ENCODE peak calls at places on chromosomes 1 and 21, in four cellular contexts. G is K562, O is GM12891, S is HL-60. V is an unnamed sample.

GRCh38 chr1:207676153-207676552 is 31.2 kb downstream of the CR1L start:
- DNase-seq in S (no peak), O (no peak), G (no peak), V (no peak)

GRCh38 chr1:221271696-221272095 is 392.5 kb downstream of the HLX start:
- DNase-seq in O (no peak), S (no peak), G (no peak), V (no peak)

GRCh38 chr1:174764186-174764585 is 235.6 kb upstream of the CACYBP start:
- DNase-seq in S (no peak), O (no peak), G (no peak), V (no peak)

GRCh38 chr1:67583462-67583950 is 101.5 kb upstream of the GADD45A start:
- DNase-seq in G (no peak), S (no peak), O (no peak), V (no peak)

GRCh38 chr1:156697481-156697880 is 7.9 kb downstream of the CRABP2 start:
- DNase-seq in G (no peak), O (no peak), S (no peak), V (no peak)

GRCh38 chr1:24318988-24319863 is at the start of gene GRHL3:
- DNase-seq in O (no peak), S (no peak), G (no peak), V (no peak)

GRCh38 chr1:204652556-204652955 is 33.0 kb downstream of the LRRN2 start:
- DNase-seq in O (no peak), S (no peak), G (no peak), V (no peak)

GRCh38 chr1:51517361-51518032 is 1.6 kb downstream of the EPS15 start:
- DNase-seq in S (no peak), O (no peak), G (peak; percentile 50), V (no peak)

GRCh38 chr21:43287974-43288755 is 119.4 kb downstream of the CRYAA start:
- DNase-seq in O (no peak), S (no peak), G (no peak), V (no peak)

GRCh38 chr1:36400514-36400824 is 2.8 kb upstream of the LSM10 start:
- DNase-seq in O (no peak), S (no peak), G (no peak), V (no peak)

GRCh38 chr1:167913895-167914502 is at the start of gene ADCY10:
- DNase-seq in O (no peak), G (no peak), S (no peak), V (no peak)

GRCh38 chr1:24673336-24673735 is 30.2 kb downstream of the SRRM1 start:
- DNase-seq in O (no peak), S (no peak), G (no peak), V (no peak)

GRCh38 chr1:15756143-15757015 is 2.2 kb upstream of the FBLIM1 start:
- DNase-seq in G (no peak), O (no peak), S (no peak), V (no peak)

GRCh38 chr1:31108861-31109260 is 43.3 kb upstream of the PUM1 start:
- DNase-seq in G (no peak), O (no peak), S (peak; percentile 53), V (no peak)

GRCh38 chr1:145711213-145711651 is 4.1 kb upstream of the PDZK1 start:
- DNase-seq in O (no peak), S (no peak), G (no peak), V (no peak)

GRCh38 chr1:183543619-183544204 is 46.5 kb downstream of the NCF2 start:
- DNase-seq in S (peak; percentile 6), O (no peak), G (peak; percentile 56), V (peak; percentile 19)

GRCh38 chr1:208437416-208437815 is 193.2 kb upstream of the PLXNA2 start:
- DNase-seq in O (no peak), G (no peak), S (no peak), V (no peak)

GRCh38 chr1:197423006-197423405 is 155.0 kb downstream of the CRB1 start:
- DNase-seq in O (no peak), G (no peak), S (no peak), V (no peak)

GRCh38 chr1:172719694-172720138 is 60.8 kb downstream of the FASLG start:
- DNase-seq in S (no peak), O (no peak), G (peak; percentile 61), V (no peak)

GRCh38 chr1:35203295-35203694 is 10.3 kb upstream of the SFPQ start:
- DNase-seq in G (no peak), S (no peak), O (no peak), V (no peak)

GRCh38 chr21:45543710-45544448 is 1.6 kb upstream of the SLC19A1 start:
- DNase-seq in S (no peak), O (no peak), G (no peak), V (no peak)

GRCh38 chr1:10677508-10678364 is 118.7 kb downstream of the CASZ1 start:
- DNase-seq in S (no peak), O (no peak), G (no peak), V (no peak)

GRCh38 chr1:81551942-81552341 is 248.8 kb upstream of the ADGRL2 start:
- DNase-seq in S (no peak), O (no peak), G (no peak), V (no peak)

GRCh38 chr1:81155131-81155530 is 645.6 kb upstream of the ADGRL2 start:
- DNase-seq in G (no peak), S (no peak), O (no peak), V (no peak)

GRCh38 chr21:29190920-29191319 is 60.5 kb downstream of the MAP3K7CL start:
- DNase-seq in S (no peak), G (no peak), O (no peak), V (no peak)

GRCh38 chr1:101136739-101137138 is 100.1 kb upstream of the S1PR1 start:
- DNase-seq in O (no peak), G (no peak), S (no peak), V (peak; percentile 68)

GRCh38 chr1:168734271-168734670 is 5.3 kb upstream of the DPT start:
- DNase-seq in S (no peak), O (no peak), G (no peak), V (no peak)

GRCh38 chr1:32242341-32242851 is 4.6 kb upstream of the FAM167B start:
- DNase-seq in G (peak; percentile 46), O (no peak), S (no peak), V (no peak)

GRCh38 chr1:36582066-36582755 is 99.5 kb upstream of the CSF3R start:
- DNase-seq in G (no peak), O (no peak), S (no peak), V (no peak)

GRCh38 chr1:153100241-153100640 is 5.9 kb upstream of the SPRR2E start:
- DNase-seq in O (no peak), S (no peak), G (no peak), V (no peak)

DNA sequence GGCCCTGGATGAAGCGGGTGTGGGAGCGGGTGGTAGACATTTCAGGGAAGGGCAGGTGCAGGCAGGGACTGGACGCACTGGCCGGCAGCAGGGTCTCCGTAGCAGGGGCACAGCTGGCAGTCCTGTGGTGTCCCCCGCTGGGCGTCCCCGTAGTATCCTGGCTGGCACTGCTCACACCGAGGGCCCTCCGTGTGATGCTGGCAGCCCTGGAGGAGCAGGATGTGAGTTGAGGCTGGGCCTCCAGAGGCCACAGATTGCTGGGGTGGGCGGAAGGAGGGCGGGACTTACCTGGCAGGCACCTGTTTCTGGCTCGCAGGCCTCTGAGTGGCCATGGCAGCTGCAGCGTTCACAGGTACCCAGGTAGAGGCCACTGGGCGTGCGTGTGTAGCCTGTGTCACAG is 62.3 kb downstream of the LDLRAD2 start:
- DNase-seq in O (no peak), G (no peak), S (no peak), V (no peak)
- TF ChIP-seq SPI1 in O (no peak), G (no peak), S (no peak), V (no peak)

GRCh38 chr1:58882322-58882951 is 98.6 kb upstream of the JUN start:
- DNase-seq in O (no peak), G (no peak), S (no peak), V (no peak)

GRCh38 chr1:58880592-58880991 is 96.7 kb upstream of the JUN start:
- DNase-seq in G (no peak), S (no peak), O (no peak), V (no peak)

GRCh38 chr1:58883037-58883887 is 99.4 kb upstream of the JUN start:
- DNase-seq in G (peak; percentile 89), S (peak; percentile 96), O (no peak), V (no peak)

GRCh38 chr1:58881471-58881994 is 97.7 kb upstream of the JUN start:
- DNase-seq in S (no peak), G (peak; percentile 94), O (no peak), V (no peak)

DNA sequence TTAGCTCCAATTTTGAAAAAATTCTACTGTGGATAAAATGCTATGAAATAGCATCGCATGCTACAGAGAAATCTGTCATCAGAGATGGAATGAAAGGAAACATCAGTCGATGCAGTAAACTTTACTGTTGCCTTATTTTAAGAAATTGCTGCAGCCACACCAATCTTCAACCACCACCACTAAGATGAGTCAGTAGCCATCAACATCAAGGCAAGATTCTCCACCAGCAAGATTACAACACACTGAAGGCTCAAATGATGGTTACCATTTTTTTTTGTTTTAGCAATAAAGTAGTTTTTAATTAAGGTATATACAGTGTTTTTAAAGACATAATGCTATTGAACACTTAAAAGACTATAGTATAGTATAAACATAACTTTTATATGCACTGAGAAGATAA is 95.6 kb upstream of the JUN start:
- DNase-seq in S (no peak), G (no peak), O (no peak), V (no peak)
- TF ChIP-seq SPI1 in S (no peak), G (no peak), O (no peak), V (no peak)

GRCh38 chr1:151515265-151515664 is 4.1 kb downstream of the CGN start:
- DNase-seq in G (no peak), S (no peak), O (no peak), V (no peak)

GRCh38 chr1:151512801-151513625 is 1.8 kb downstream of the CGN start:
- DNase-seq in S (no peak), G (no peak), O (no peak), V (no peak)

GRCh38 chr1:151514366-151514765 is 3.2 kb downstream of the CGN start:
- DNase-seq in G (no peak), O (no peak), S (no peak), V (no peak)

GRCh38 chr1:151512326-151512725 is 1.1 kb downstream of the CGN start:
- DNase-seq in G (no peak), O (no peak), S (no peak), V (no peak)

GRCh38 chr1:151513626-151514101 is 2.5 kb downstream of the CGN start:
- DNase-seq in G (no peak), O (no peak), S (peak; percentile 15), V (no peak)
- TF ChIP-seq SPI1 in G (no peak), O (no peak), S (no peak), V (no peak)

DNA sequence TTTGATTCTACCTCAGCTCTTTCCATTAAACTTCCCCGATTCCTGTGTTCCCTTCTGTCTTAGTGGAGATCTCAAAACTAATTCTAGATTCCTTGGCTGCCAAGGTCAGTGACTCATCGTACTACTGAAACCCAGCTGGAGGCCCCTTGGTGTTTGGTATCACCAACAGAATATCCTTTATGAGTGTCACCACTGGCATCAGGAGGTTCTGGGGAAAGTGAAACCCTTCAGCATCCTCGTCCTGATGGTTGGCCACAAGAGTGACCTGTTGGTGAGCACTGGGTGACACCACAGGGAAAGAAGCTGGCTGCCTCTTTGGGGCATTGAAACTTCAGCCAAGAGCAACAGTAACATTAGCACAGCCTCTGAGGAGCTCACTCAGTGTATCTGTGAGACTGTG is 9.6 kb downstream of the RAB42 start:
- DNase-seq in O (no peak), S (no peak), G (no peak), V (no peak)
- TF ChIP-seq SPI1 in O (no peak), S (no peak), G (no peak), V (no peak)

GRCh38 chr1:162133566-162133965 is 64.1 kb downstream of the NOS1AP start:
- DNase-seq in G (no peak), S (no peak), O (no peak), V (no peak)
- TF ChIP-seq SPI1 in G (no peak), S (no peak), O (no peak), V (no peak)

V was measured in GM12878.